ENCODE peak calls at places on chromosomes 6 and 20, in four cellular contexts. One of them, this sample, is unnamed.

GRCh38 chr20:14992961-14993360 is 655.5 kb upstream of the FLRT3 start:
- DNase-seq in psoas muscle: no peak
- DNase-seq in HFF-Myc: peak
- DNase-seq in AG04450: no peak
- DNase-seq in this sample: no peak

GRCh38 chr6:138204792-138205384 is 13.4 kb downstream of the PBOV1 start:
- DNase-seq in psoas muscle: no peak
- DNase-seq in HFF-Myc: no peak
- DNase-seq in AG04450: no peak
- DNase-seq in this sample: no peak

GRCh38 chr6:22664968-22665367 is 95.6 kb downstream of the HDGFL1 start:
- DNase-seq in psoas muscle: no peak
- DNase-seq in HFF-Myc: no peak
- DNase-seq in AG04450: no peak
- DNase-seq in this sample: no peak

GRCh38 chr20:34561661-34562060 is 3.1 kb downstream of the MAP1LC3A start:
- DNase-seq in psoas muscle: no peak
- DNase-seq in HFF-Myc: no peak
- DNase-seq in AG04450: no peak
- DNase-seq in this sample: no peak

GRCh38 chr6:43478008-43478372 is 620 bp downstream of the TJAP1 start:
- DNase-seq in psoas muscle: no peak
- DNase-seq in HFF-Myc: no peak
- DNase-seq in AG04450: no peak
- DNase-seq in this sample: no peak

GRCh38 chr6:89302195-89302770 is 12.8 kb downstream of the GABRR2 start:
- DNase-seq in psoas muscle: no peak
- DNase-seq in HFF-Myc: no peak
- DNase-seq in AG04450: no peak
- DNase-seq in this sample: no peak

GRCh38 chr20:33148040-33148439 is 19.9 kb upstream of the BPIFA2 start:
- DNase-seq in psoas muscle: no peak
- DNase-seq in HFF-Myc: no peak
- DNase-seq in AG04450: no peak
- DNase-seq in this sample: no peak

GRCh38 chr6:24522090-24522820 is 27.5 kb downstream of the ALDH5A1 start:
- DNase-seq in psoas muscle: no peak
- DNase-seq in HFF-Myc: no peak
- DNase-seq in AG04450: no peak
- DNase-seq in this sample: peak

GRCh38 chr6:55875420-55875819 is at the start of gene BMP5:
- DNase-seq in psoas muscle: no peak
- DNase-seq in HFF-Myc: no peak
- DNase-seq in AG04450: no peak
- DNase-seq in this sample: no peak

DNA sequence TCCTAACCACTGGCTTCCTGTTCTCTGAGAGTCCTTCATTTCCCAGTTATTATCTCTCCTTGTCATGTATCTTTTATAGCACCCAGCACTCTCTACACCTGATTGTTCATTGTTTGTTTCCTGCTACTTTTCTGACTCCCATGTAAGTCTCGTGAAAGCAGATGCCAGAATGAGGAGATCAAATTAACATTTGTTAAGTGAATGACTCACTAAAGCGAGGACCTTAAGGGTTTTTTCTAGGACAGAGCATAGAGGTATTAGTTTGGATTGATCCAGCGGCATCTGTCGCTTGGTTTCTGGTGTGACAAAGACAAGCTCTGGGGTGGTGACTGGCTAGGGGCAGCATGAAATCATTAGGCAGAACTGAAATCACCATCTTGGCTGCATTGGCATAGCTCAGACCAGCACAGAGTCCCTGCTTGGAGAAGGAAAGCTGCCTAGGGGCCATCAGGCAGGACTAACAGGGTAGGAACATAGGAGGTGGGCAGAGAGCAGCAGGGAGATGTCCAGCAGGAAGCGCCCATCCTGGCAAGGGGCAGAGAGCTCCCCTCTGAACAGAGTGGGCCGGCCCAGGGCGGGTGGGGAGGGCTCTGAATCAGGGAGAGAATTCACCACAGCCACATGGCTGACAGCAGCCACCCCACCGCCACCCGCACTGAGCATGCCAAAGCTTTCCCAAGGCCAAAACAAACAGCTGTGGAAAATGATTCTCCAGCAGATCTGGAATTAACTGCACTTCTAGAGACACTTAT is 97.1 kb upstream of the CEP85L start:
- DNase-seq in psoas muscle: peak
- DNase-seq in HFF-Myc: peak
- DNase-seq in AG04450: no peak
- DNase-seq in this sample: peak
- H3K4me3 ChIP-seq in psoas muscle: peak
- H3K4me3 ChIP-seq in HFF-Myc: peak
- H3K4me3 ChIP-seq in AG04450: peak
- H3K4me3 ChIP-seq in this sample: no peak

DNA sequence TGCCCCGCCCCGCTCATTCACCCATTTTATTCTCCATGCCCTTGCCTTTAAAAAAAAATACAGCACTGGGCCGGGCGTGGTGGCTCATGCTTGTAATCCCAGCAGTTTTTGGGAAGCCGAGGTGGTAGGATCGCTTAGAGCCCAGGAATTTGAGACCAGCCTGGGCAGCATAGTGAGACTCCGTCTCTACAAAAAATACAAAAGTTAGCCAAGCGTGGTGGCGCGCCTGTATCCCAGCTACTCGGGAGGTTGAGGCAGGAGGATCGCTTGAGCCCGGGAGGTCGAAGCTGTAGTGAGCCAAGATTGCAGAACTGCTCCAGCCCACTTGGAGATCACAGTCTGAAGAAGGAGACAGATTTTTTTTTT is 407 bp upstream of the KIF6 start:
- DNase-seq in psoas muscle: no peak
- DNase-seq in HFF-Myc: no peak
- DNase-seq in AG04450: no peak
- DNase-seq in this sample: no peak
- H3K4me3 ChIP-seq in psoas muscle: peak
- H3K4me3 ChIP-seq in HFF-Myc: no peak
- H3K4me3 ChIP-seq in AG04450: peak
- H3K4me3 ChIP-seq in this sample: peak

GRCh38 chr6:1739680-1740079 is 130.0 kb downstream of the FOXC1 start:
- DNase-seq in psoas muscle: no peak
- DNase-seq in HFF-Myc: no peak
- DNase-seq in AG04450: no peak
- DNase-seq in this sample: no peak
- H3K4me3 ChIP-seq in psoas muscle: no peak
- H3K4me3 ChIP-seq in HFF-Myc: no peak
- H3K4me3 ChIP-seq in AG04450: no peak
- H3K4me3 ChIP-seq in this sample: no peak

DNA sequence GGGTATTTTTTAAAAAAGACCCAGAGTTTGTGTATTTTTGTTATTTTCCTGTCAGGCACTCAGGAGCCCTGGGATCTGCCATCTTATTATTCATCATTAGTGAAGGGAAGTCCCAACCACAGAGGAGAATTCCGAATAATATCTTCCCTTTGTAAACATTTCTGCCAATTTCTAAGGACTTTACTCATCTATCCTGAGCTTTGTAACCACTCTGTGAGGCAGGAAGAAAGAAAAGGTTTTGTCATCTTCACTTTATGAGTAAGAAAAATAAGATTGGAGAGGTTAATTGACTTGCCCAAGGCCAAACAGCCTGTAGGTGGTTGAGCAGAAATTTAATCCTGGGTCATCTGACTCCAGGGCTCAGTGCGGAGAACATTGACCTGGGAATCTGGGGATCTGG is 23.0 kb upstream of the IYD start:
- DNase-seq in psoas muscle: no peak
- DNase-seq in HFF-Myc: no peak
- DNase-seq in AG04450: no peak
- DNase-seq in this sample: no peak
- H3K4me3 ChIP-seq in psoas muscle: no peak
- H3K4me3 ChIP-seq in HFF-Myc: no peak
- H3K4me3 ChIP-seq in AG04450: no peak
- H3K4me3 ChIP-seq in this sample: no peak